ENCODE peak calls at places on chromosomes 11 and 22, in five cellular contexts. O, E, I, K and G are unnamed samples.

GRCh38 chr11:15776387-15776786 is 580.0 kb downstream of the SOX6 start:
- DNase-seq in O (no peak), E (no peak), I (no peak), K (no peak), G (no peak)

GRCh38 chr11:27698872-27699241 is 1.4 kb downstream of the BDNF start:
- DNase-seq in O (no peak), E (peak; percentile 21), I (peak; percentile 82), K (peak; percentile 87), G (peak; percentile 92)

GRCh38 chr11:133175111-133175510 is 357.2 kb downstream of the OPCML start:
- DNase-seq in O (no peak), E (no peak), I (no peak), K (no peak), G (no peak)

GRCh38 chr11:5452712-5453111 is 3.6 kb downstream of the OR51I2 start:
- DNase-seq in O (no peak), E (no peak), I (no peak), K (no peak), G (no peak)

GRCh38 chr22:39682994-39683393 is 112.4 kb downstream of the CACNA1I start:
- DNase-seq in O (no peak), E (no peak), I (no peak), K (no peak), G (no peak)

GRCh38 chr22:49196046-49196511 is 631.6 kb downstream of the BRD1 start:
- DNase-seq in O (no peak), E (no peak), I (no peak), K (no peak), G (peak; percentile 51)

GRCh38 chr22:46418827-46419226 is 83.3 kb downstream of the TRMU start:
- DNase-seq in O (no peak), E (no peak), I (no peak), K (no peak), G (no peak)

GRCh38 chr11:85798361-85798760 is 12.6 kb downstream of the SYTL2 start:
- DNase-seq in O (no peak), E (no peak), I (no peak), K (no peak), G (no peak)

GRCh38 chr11:121580154-121580553 is 127.4 kb upstream of the SORL1-AS1 start:
- DNase-seq in O (no peak), E (no peak), I (no peak), K (no peak), G (no peak)

GRCh38 chr22:47012589-47013365 is 250.3 kb downstream of the TBC1D22A start:
- DNase-seq in O (no peak), E (no peak), I (no peak), K (peak; percentile 2), G (peak; percentile 51)

GRCh38 chr11:19929655-19930054 is 217.0 kb downstream of the NAV2 start:
- DNase-seq in O (no peak), E (no peak), I (no peak), K (no peak), G (no peak)

GRCh38 chr11:114447444-114447843 is 8.2 kb downstream of the REXO2 start:
- DNase-seq in O (no peak), E (no peak), I (no peak), K (no peak), G (no peak)

GRCh38 chr22:23767673-23768548 is at the start of gene CHCHD10:
- DNase-seq in O (peak; percentile 82), E (peak; percentile 73), I (peak; percentile 60), K (no peak), G (peak; percentile 92)

GRCh38 chr22:41507330-41508063 is 36.8 kb downstream of the POLR3H start:
- DNase-seq in O (no peak), E (no peak), I (no peak), K (no peak), G (no peak)

GRCh38 chr11:130314184-130314748 is 451 bp downstream of the ZBTB44 start:
- DNase-seq in O (peak; percentile 78), E (peak; percentile 36), I (peak; percentile 10), K (no peak), G (peak; percentile 70)

GRCh38 chr11:9459573-9460321 is 1.1 kb upstream of the ZNF143 start:
- DNase-seq in O (peak; percentile 48), E (peak; percentile 32), I (peak; percentile 22), K (peak; percentile 7), G (no peak)

GRCh38 chr11:105142167-105142566 is 2.6 kb upstream of the CARD18 start:
- DNase-seq in O (no peak), E (no peak), I (no peak), K (no peak), G (no peak)

GRCh38 chr22:32917577-32918375 is 116.3 kb downstream of the TIMP3 start:
- DNase-seq in O (no peak), E (no peak), I (no peak), K (no peak), G (peak; percentile 49)

GRCh38 chr11:57248780-57249383 is 11.8 kb upstream of the APLNR start:
- DNase-seq in O (no peak), E (peak; percentile 64), I (peak; percentile 27), K (peak; percentile 32), G (peak; percentile 79)

GRCh38 chr11:19380375-19380774 is 139.6 kb upstream of the E2F8 start:
- DNase-seq in O (no peak), E (no peak), I (peak; percentile 29), K (no peak), G (no peak)

GRCh38 chr22:46754110-46754799 is 8.2 kb upstream of the TBC1D22A start:
- DNase-seq in O (no peak), E (peak; percentile 86), I (peak; percentile 90), K (peak; percentile 89), G (peak; percentile 98)

GRCh38 chr11:74984070-74984469 is 4.7 kb upstream of the NEU3 start:
- DNase-seq in O (no peak), E (no peak), I (no peak), K (no peak), G (no peak)

GRCh38 chr11:120241277-120241676 is 1.3 kb downstream of the POU2F3 start:
- DNase-seq in O (peak; percentile 11), E (no peak), I (no peak), K (no peak), G (no peak)

GRCh38 chr11:102603091-102603490 is 22.0 kb downstream of the MMP20 start:
- DNase-seq in O (no peak), E (no peak), I (peak; percentile 92), K (peak; percentile 16), G (no peak)

GRCh38 chr22:31944700-31945477 is 554 bp downstream of the YWHAH start:
- DNase-seq in O (peak; percentile 70), E (peak; percentile 49), I (no peak), K (no peak), G (peak; percentile 75)

GRCh38 chr11:16788141-16789060 is 50.0 kb downstream of the C11orf58 start:
- DNase-seq in O (peak; percentile 55), E (no peak), I (peak; percentile 75), K (peak; percentile 30), G (peak; percentile 80)

GRCh38 chr11:47215366-47215925 is 672 bp downstream of the DDB2 start:
- DNase-seq in O (no peak), E (no peak), I (no peak), K (no peak), G (no peak)

GRCh38 chr11:78541537-78541936 is 33.1 kb downstream of the NARS2 start:
- DNase-seq in O (no peak), E (no peak), I (no peak), K (no peak), G (no peak)
- H3K27ac ChIP-seq in O (no peak overlapping the region), E (no peak overlapping the region), I (no peak overlapping the region), K (no peak overlapping the region), G (no peak overlapping the region)

GRCh38 chr22:27420186-27420816 is 381.3 kb downstream of the MN1 start:
- DNase-seq in O (no peak), E (no peak), I (no peak), K (no peak), G (no peak)

GRCh38 chr22:27422442-27422841 is 379.1 kb downstream of the MN1 start:
- DNase-seq in O (no peak), E (no peak), I (no peak), K (no peak), G (no peak)

GRCh38 chr22:27419473-27419872 is 382.1 kb downstream of the MN1 start:
- DNase-seq in O (no peak), E (no peak), I (no peak), K (no peak), G (no peak)

GRCh38 chr22:27418261-27418660 is 383.3 kb downstream of the MN1 start:
- DNase-seq in O (no peak), E (no peak), I (no peak), K (no peak), G (no peak)

DNA sequence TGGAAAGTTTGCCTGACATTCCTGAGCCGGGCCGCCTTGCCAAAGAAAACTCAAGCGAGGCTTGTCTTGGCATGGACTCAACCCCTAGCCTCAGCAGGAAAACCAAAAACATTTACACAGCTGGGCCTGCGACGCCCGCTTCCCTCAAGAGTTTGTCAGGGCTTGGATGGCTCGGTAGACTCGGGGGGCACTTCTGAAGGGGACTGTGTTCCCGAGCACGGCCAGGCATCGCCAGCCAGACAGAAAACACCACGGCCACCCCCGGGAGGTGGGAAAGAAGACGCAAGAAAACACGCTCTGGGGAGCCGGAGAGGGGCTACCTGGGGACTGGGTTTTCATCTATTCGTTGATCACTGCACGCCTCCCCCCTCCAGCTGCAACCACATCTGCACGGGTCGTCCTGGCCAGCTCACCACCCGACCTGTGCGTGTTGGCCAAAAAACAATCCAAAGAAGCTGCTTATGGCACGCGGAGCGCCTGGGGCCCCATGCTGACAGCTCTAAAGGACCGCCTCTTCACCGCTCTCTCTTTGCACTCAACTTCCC is 380.7 kb downstream of the MN1 start:
- DNase-seq in O (no peak), E (peak; percentile 69), I (no peak), K (peak; percentile 85), G (peak; percentile 92)
- H3K4me3 ChIP-seq in O (no peak overlapping the region), E (no peak overlapping the region), I (no peak overlapping the region), K (peak overlapping the region; percentile 48), G (no peak overlapping the region)

DNA sequence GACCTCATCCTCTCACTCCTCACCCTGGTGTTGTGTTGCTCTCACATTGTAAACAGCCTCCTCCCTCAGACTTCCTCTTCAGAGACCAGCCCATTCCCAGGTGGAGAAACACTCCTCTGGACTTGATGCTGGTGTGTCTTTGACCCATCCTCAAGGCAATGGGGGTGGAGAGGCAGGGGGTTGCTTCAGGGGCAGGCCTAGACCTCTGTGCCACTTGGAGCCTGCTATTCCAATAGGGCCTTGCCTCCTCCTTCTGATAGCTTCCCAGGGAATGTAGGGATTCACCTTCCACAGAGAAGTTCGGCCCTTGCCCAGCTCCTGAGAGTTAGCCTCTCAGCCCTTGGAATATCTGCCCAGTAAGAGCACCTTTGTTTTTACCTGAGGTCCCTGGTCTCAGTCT is 606.6 kb upstream of the CADM1 start:
- DNase-seq in O (no peak), E (no peak), I (no peak), K (no peak), G (no peak)
- H3K27me3 ChIP-seq in O (no peaks in the 10 kb centered on the region), E (no peaks in the 10 kb centered on the region), I (no peaks in the 10 kb centered on the region), K (no peaks in the 10 kb centered on the region), G (no peaks in the 10 kb centered on the region)

GRCh38 chr11:12626616-12627015 is 47.6 kb upstream of the TEAD1 start:
- DNase-seq in O (no peak), E (no peak), I (no peak), K (no peak), G (no peak)
- H3K27ac ChIP-seq in O (no peak overlapping the region), E (no peak overlapping the region), I (no peak overlapping the region), K (peak overlapping the region; percentile 75), G (no peak overlapping the region)

GRCh38 chr22:16603448-16603768 is 10.8 kb upstream of the CCT8L2 start:
- DNase-seq in O (no peak), E (no peak), I (no peak), K (no peak), G (no peak)

GRCh38 chr22:16601437-16602223 is 9.0 kb upstream of the CCT8L2 start:
- DNase-seq in O (no peak), E (no peak), I (no peak), K (no peak), G (peak; percentile 76)
- H3K4me3 ChIP-seq in O (no peak overlapping the region), E (peak overlapping the region; percentile 32), I (no peak overlapping the region), K (no peak overlapping the region), G (peak overlapping the region; percentile 80)